ENCODE peak calls at places on chromosome 4, in eight cellular contexts. One of them, this sample, is unnamed.

GRCh38 chr4:97664741-97665140 is 478.5 kb downstream of the STPG2 start:
- DNase-seq in endothelial cell: no peak
- DNase-seq in tibial artery: no peak
- DNase-seq in epithelial cell of proximal tubule: no peak
- DNase-seq in bronchial epithelial cell: no peak
- DNase-seq in RWPE1: no peak
- DNase-seq in ovary: no peak
- DNase-seq in AG10803: no peak
- DNase-seq in this sample: no peak

GRCh38 chr4:58127680-58128079 is 1017.5 kb upstream of the IGFBP7 start:
- DNase-seq in endothelial cell: no peak
- DNase-seq in tibial artery: no peak
- DNase-seq in epithelial cell of proximal tubule: no peak
- DNase-seq in bronchial epithelial cell: no peak
- DNase-seq in RWPE1: no peak
- DNase-seq in ovary: no peak
- DNase-seq in AG10803: no peak
- DNase-seq in this sample: no peak

GRCh38 chr4:71290074-71290473 is 48.7 kb upstream of the SLC4A4 start:
- DNase-seq in endothelial cell: no peak
- DNase-seq in tibial artery: no peak
- DNase-seq in epithelial cell of proximal tubule: peak
- DNase-seq in bronchial epithelial cell: peak
- DNase-seq in RWPE1: no peak
- DNase-seq in ovary: no peak
- DNase-seq in AG10803: peak
- DNase-seq in this sample: no peak

GRCh38 chr4:142549726-142550463 is 296.2 kb downstream of the INPP4B start:
- DNase-seq in endothelial cell: no peak
- DNase-seq in tibial artery: no peak
- DNase-seq in epithelial cell of proximal tubule: peak
- DNase-seq in bronchial epithelial cell: peak
- DNase-seq in RWPE1: peak
- DNase-seq in ovary: no peak
- DNase-seq in AG10803: peak
- DNase-seq in this sample: no peak

GRCh38 chr4:184792950-184793555 is 32.7 kb downstream of the ACSL1 start:
- DNase-seq in endothelial cell: no peak
- DNase-seq in tibial artery: no peak
- DNase-seq in epithelial cell of proximal tubule: peak
- DNase-seq in bronchial epithelial cell: peak
- DNase-seq in RWPE1: peak
- DNase-seq in ovary: no peak
- DNase-seq in AG10803: peak
- DNase-seq in this sample: no peak

GRCh38 chr4:81136161-81136910 is 78.7 kb downstream of the PRKG2 start:
- DNase-seq in endothelial cell: no peak
- DNase-seq in tibial artery: no peak
- DNase-seq in epithelial cell of proximal tubule: no peak
- DNase-seq in bronchial epithelial cell: no peak
- DNase-seq in RWPE1: peak
- DNase-seq in ovary: no peak
- DNase-seq in AG10803: peak
- DNase-seq in this sample: no peak

GRCh38 chr4:182255421-182256190 is 12.4 kb downstream of the TENM3 start:
- DNase-seq in endothelial cell: no peak
- DNase-seq in tibial artery: no peak
- DNase-seq in epithelial cell of proximal tubule: no peak
- DNase-seq in bronchial epithelial cell: no peak
- DNase-seq in RWPE1: no peak
- DNase-seq in ovary: no peak
- DNase-seq in AG10803: no peak
- DNase-seq in this sample: no peak

GRCh38 chr4:122224348-122224747 is 72.2 kb downstream of the BLTP1 start:
- DNase-seq in endothelial cell: peak
- DNase-seq in tibial artery: no peak
- DNase-seq in epithelial cell of proximal tubule: no peak
- DNase-seq in bronchial epithelial cell: peak
- DNase-seq in RWPE1: peak
- DNase-seq in ovary: no peak
- DNase-seq in AG10803: peak
- DNase-seq in this sample: no peak

GRCh38 chr4:30720656-30721352 is 635 bp downstream of the PCDH7 start:
- DNase-seq in endothelial cell: peak
- DNase-seq in tibial artery: peak
- DNase-seq in epithelial cell of proximal tubule: no peak
- DNase-seq in bronchial epithelial cell: no peak
- DNase-seq in RWPE1: peak
- DNase-seq in ovary: peak
- DNase-seq in AG10803: peak
- DNase-seq in this sample: peak

GRCh38 chr4:166386491-166387367 is 513.7 kb downstream of the TLL1 start:
- DNase-seq in endothelial cell: no peak
- DNase-seq in tibial artery: no peak
- DNase-seq in epithelial cell of proximal tubule: no peak
- DNase-seq in bronchial epithelial cell: peak
- DNase-seq in RWPE1: no peak
- DNase-seq in ovary: no peak
- DNase-seq in AG10803: no peak
- DNase-seq in this sample: no peak

GRCh38 chr4:25441519-25442117 is 64.6 kb downstream of the ANAPC4 start:
- DNase-seq in endothelial cell: peak
- DNase-seq in tibial artery: peak
- DNase-seq in epithelial cell of proximal tubule: peak
- DNase-seq in bronchial epithelial cell: peak
- DNase-seq in RWPE1: peak
- DNase-seq in ovary: peak
- DNase-seq in AG10803: peak
- DNase-seq in this sample: peak

GRCh38 chr4:75653845-75654503 is 19.2 kb downstream of the G3BP2 start:
- DNase-seq in endothelial cell: peak
- DNase-seq in tibial artery: no peak
- DNase-seq in epithelial cell of proximal tubule: no peak
- DNase-seq in bronchial epithelial cell: peak
- DNase-seq in RWPE1: no peak
- DNase-seq in ovary: no peak
- DNase-seq in AG10803: peak
- DNase-seq in this sample: no peak

GRCh38 chr4:180587379-180587778 is 1655.8 kb upstream of the TENM3 start:
- DNase-seq in endothelial cell: no peak
- DNase-seq in tibial artery: no peak
- DNase-seq in epithelial cell of proximal tubule: no peak
- DNase-seq in bronchial epithelial cell: no peak
- DNase-seq in RWPE1: no peak
- DNase-seq in ovary: no peak
- DNase-seq in AG10803: no peak
- DNase-seq in this sample: no peak

GRCh38 chr4:31054295-31054694 is 334.1 kb downstream of the PCDH7 start:
- DNase-seq in endothelial cell: no peak
- DNase-seq in tibial artery: no peak
- DNase-seq in epithelial cell of proximal tubule: no peak
- DNase-seq in bronchial epithelial cell: no peak
- DNase-seq in RWPE1: no peak
- DNase-seq in ovary: no peak
- DNase-seq in AG10803: no peak
- DNase-seq in this sample: no peak

GRCh38 chr4:56641494-56642051 is 39.5 kb downstream of the HOPX start:
- DNase-seq in endothelial cell: no peak
- DNase-seq in tibial artery: no peak
- DNase-seq in epithelial cell of proximal tubule: peak
- DNase-seq in bronchial epithelial cell: peak
- DNase-seq in RWPE1: peak
- DNase-seq in ovary: no peak
- DNase-seq in AG10803: peak
- DNase-seq in this sample: no peak

GRCh38 chr4:1194028-1194900 is 21.9 kb upstream of the SPON2 start:
- DNase-seq in endothelial cell: peak
- DNase-seq in tibial artery: peak
- DNase-seq in epithelial cell of proximal tubule: no peak
- DNase-seq in bronchial epithelial cell: no peak
- DNase-seq in RWPE1: no peak
- DNase-seq in ovary: peak
- DNase-seq in AG10803: peak
- DNase-seq in this sample: peak

GRCh38 chr4:23881052-23881501 is 8.8 kb downstream of the PPARGC1A start:
- DNase-seq in endothelial cell: no peak
- DNase-seq in tibial artery: no peak
- DNase-seq in epithelial cell of proximal tubule: no peak
- DNase-seq in bronchial epithelial cell: peak
- DNase-seq in RWPE1: no peak
- DNase-seq in ovary: no peak
- DNase-seq in AG10803: no peak
- DNase-seq in this sample: no peak

GRCh38 chr4:94577136-94577535 is 125.4 kb downstream of the PDLIM5 start:
- DNase-seq in endothelial cell: no peak
- DNase-seq in tibial artery: peak
- DNase-seq in epithelial cell of proximal tubule: no peak
- DNase-seq in bronchial epithelial cell: no peak
- DNase-seq in RWPE1: no peak
- DNase-seq in ovary: peak
- DNase-seq in AG10803: peak
- DNase-seq in this sample: peak

GRCh38 chr4:25928956-25929336 is 14.9 kb downstream of the SMIM20 start:
- DNase-seq in endothelial cell: no peak
- DNase-seq in tibial artery: no peak
- DNase-seq in epithelial cell of proximal tubule: no peak
- DNase-seq in bronchial epithelial cell: peak
- DNase-seq in RWPE1: no peak
- DNase-seq in ovary: no peak
- DNase-seq in AG10803: peak
- DNase-seq in this sample: no peak

GRCh38 chr4:143246977-143247376 is 62.3 kb downstream of the USP38 start:
- DNase-seq in endothelial cell: no peak
- DNase-seq in tibial artery: no peak
- DNase-seq in epithelial cell of proximal tubule: no peak
- DNase-seq in bronchial epithelial cell: no peak
- DNase-seq in RWPE1: no peak
- DNase-seq in ovary: no peak
- DNase-seq in AG10803: no peak
- DNase-seq in this sample: no peak

GRCh38 chr4:82988323-82988832 is 22.2 kb downstream of the LIN54 start:
- DNase-seq in endothelial cell: no peak
- DNase-seq in tibial artery: no peak
- DNase-seq in epithelial cell of proximal tubule: no peak
- DNase-seq in bronchial epithelial cell: no peak
- DNase-seq in RWPE1: no peak
- DNase-seq in ovary: no peak
- DNase-seq in AG10803: peak
- DNase-seq in this sample: no peak

DNA sequence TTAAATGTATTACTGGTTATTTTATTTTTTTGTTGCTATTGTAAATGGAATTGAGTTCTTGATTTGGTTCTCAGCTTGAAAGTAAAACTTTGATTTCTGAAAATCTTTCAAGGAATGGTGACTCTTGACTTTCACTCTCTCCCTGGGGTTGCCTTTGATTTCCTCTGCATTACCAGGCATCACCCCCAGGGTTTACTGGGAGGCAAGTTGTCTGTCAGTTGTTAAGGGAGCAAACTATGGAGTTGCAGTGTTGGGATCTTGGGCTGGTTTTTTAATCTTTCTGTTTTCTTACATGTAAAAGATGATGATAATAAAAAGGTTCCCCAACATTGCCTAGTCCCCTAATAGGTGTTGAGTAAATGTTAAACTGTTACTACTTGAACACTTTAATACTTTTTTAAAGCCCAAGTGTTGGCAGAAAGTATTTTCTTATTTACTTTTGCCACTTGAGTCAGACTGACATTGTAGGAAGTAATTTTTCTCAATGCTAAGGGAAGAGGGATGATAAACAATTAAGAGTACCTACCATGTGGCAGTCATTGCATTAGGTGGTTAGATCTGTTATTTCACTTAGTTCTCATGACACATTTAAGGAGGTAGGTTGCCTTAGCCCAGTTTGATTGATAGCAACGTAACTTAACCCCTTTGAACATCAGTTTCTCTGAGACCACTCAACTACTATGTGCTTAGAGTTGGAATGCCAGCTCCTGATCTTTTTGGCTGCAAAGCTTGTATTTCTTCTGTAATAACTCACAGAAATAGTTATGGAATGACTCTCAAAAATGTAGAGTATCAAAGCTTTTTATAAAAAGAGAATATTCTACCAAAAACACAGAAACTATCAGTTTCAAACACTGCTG is 67.1 kb downstream of the DCLK2 start:
- DNase-seq in endothelial cell: peak
- DNase-seq in tibial artery: no peak
- DNase-seq in epithelial cell of proximal tubule: no peak
- DNase-seq in bronchial epithelial cell: no peak
- DNase-seq in RWPE1: no peak
- DNase-seq in ovary: no peak
- DNase-seq in AG10803: peak
- DNase-seq in this sample: no peak
- TF ChIP-seq CTCF in endothelial cell: peak
- TF ChIP-seq CTCF in tibial artery: no peak
- TF ChIP-seq CTCF in epithelial cell of proximal tubule: peak
- TF ChIP-seq CTCF in bronchial epithelial cell: no peak
- TF ChIP-seq CTCF in RWPE1: no peak
- TF ChIP-seq CTCF in ovary: no peak
- TF ChIP-seq CTCF in AG10803: peak
- TF ChIP-seq CTCF in this sample: peak

GRCh38 chr4:90357117-90357710 is 230.0 kb downstream of the CCSER1 start:
- DNase-seq in endothelial cell: no peak
- DNase-seq in tibial artery: no peak
- DNase-seq in epithelial cell of proximal tubule: peak
- DNase-seq in bronchial epithelial cell: peak
- DNase-seq in RWPE1: peak
- DNase-seq in ovary: no peak
- DNase-seq in AG10803: peak
- DNase-seq in this sample: no peak
- TF ChIP-seq CTCF in endothelial cell: peak
- TF ChIP-seq CTCF in tibial artery: peak
- TF ChIP-seq CTCF in epithelial cell of proximal tubule: peak
- TF ChIP-seq CTCF in bronchial epithelial cell: peak
- TF ChIP-seq CTCF in RWPE1: peak
- TF ChIP-seq CTCF in ovary: no peak
- TF ChIP-seq CTCF in AG10803: peak
- TF ChIP-seq CTCF in this sample: peak

GRCh38 chr4:152348670-152349069 is 187.2 kb downstream of the FBXW7 start:
- DNase-seq in endothelial cell: no peak
- DNase-seq in tibial artery: no peak
- DNase-seq in epithelial cell of proximal tubule: no peak
- DNase-seq in bronchial epithelial cell: no peak
- DNase-seq in RWPE1: no peak
- DNase-seq in ovary: no peak
- DNase-seq in AG10803: no peak
- DNase-seq in this sample: no peak
- TF ChIP-seq CTCF in endothelial cell: no peak
- TF ChIP-seq CTCF in tibial artery: peak
- TF ChIP-seq CTCF in epithelial cell of proximal tubule: peak
- TF ChIP-seq CTCF in bronchial epithelial cell: peak
- TF ChIP-seq CTCF in RWPE1: peak
- TF ChIP-seq CTCF in ovary: no peak
- TF ChIP-seq CTCF in AG10803: peak
- TF ChIP-seq CTCF in this sample: no peak

DNA sequence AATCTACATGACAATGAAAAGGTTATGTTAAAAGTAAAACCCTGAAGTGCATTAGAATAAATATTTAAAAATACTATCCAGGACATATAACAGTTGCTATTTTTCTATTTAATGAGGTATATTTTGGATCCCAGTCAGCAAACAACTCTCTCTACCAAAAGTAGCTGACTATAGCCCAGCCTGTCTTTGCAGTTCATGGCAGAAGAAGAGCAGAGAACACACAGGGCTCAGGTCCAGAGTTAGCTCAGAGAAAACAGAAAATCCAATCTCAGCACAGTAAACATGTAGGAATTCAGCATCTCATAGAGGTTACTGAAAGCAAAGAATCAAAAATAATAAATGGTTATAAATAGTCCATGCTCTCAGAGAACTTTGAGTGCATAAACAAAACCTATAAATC is 88.0 kb downstream of the PACRGL start:
- DNase-seq in endothelial cell: no peak
- DNase-seq in tibial artery: no peak
- DNase-seq in epithelial cell of proximal tubule: no peak
- DNase-seq in bronchial epithelial cell: no peak
- DNase-seq in RWPE1: no peak
- DNase-seq in ovary: no peak
- DNase-seq in AG10803: no peak
- DNase-seq in this sample: no peak
- TF ChIP-seq CTCF in endothelial cell: no peak
- TF ChIP-seq CTCF in tibial artery: no peak
- TF ChIP-seq CTCF in epithelial cell of proximal tubule: no peak
- TF ChIP-seq CTCF in bronchial epithelial cell: no peak
- TF ChIP-seq CTCF in RWPE1: no peak
- TF ChIP-seq CTCF in ovary: no peak
- TF ChIP-seq CTCF in AG10803: no peak
- TF ChIP-seq CTCF in this sample: no peak

This sample was measured in glutamatergic neuron.